ENCODE peak calls at places on chromosome 13, in seven cellular contexts. O, L, Y, N, V, J and X are unnamed samples.

GRCh38 chr13:84121456-84121855 is 239.2 kb upstream of the SLITRK1 start:
- DNase-seq in O (no peak), L (no peak), Y (no peak), N (no peak), V (no peak), J (no peak), X (no peak)

GRCh38 chr13:21526707-21527454 is 67.8 kb upstream of the ZDHHC20 start:
- DNase-seq in O (no peak), L (no peak), Y (no peak), N (no peak), V (no peak), J (no peak), X (no peak)

GRCh38 chr13:44806841-44807240 is 182.4 kb downstream of the NUFIP1 start:
- DNase-seq in O (no peak), L (no peak), Y (no peak), N (peak), V (no peak), J (no peak), X (no peak)

GRCh38 chr13:47555235-47555634 is 445.8 kb downstream of the SUCLA2 start:
- DNase-seq in O (peak), L (no peak), Y (no peak), N (no peak), V (peak), J (peak), X (no peak)

GRCh38 chr13:78029891-78030290 is 111.3 kb upstream of the EDNRB start:
- DNase-seq in O (no peak), L (no peak), Y (no peak), N (no peak), V (peak), J (no peak), X (no peak)

GRCh38 chr13:84983321-84983720 is 815.9 kb downstream of the SLITRK6 start:
- DNase-seq in O (no peak), L (no peak), Y (no peak), N (no peak), V (no peak), J (no peak), X (no peak)

GRCh38 chr13:74528751-74529513 is 394.7 kb upstream of the KLF12 start:
- DNase-seq in O (peak), L (no peak), Y (no peak), N (no peak), V (no peak), J (peak), X (no peak)

GRCh38 chr13:74046461-74046860 is 87.7 kb downstream of the KLF12 start:
- DNase-seq in O (no peak), L (no peak), Y (no peak), N (no peak), V (no peak), J (peak), X (no peak)

GRCh38 chr13:71867101-71867814 is at the start of gene DACH1:
- DNase-seq in O (peak), L (peak), Y (peak), N (no peak), V (peak), J (peak), X (peak)

GRCh38 chr13:39779337-39780270 is 124.1 kb downstream of the COG6 start:
- DNase-seq in O (peak), L (no peak), Y (no peak), N (no peak), V (peak), J (peak), X (no peak)

GRCh38 chr13:90302113-90302512 is 1045.4 kb upstream of the MIR17HG start:
- DNase-seq in O (no peak), L (no peak), Y (no peak), N (no peak), V (peak), J (peak), X (no peak)

GRCh38 chr13:105139380-105140285 is 1395.8 kb downstream of the EFNB2 start:
- DNase-seq in O (no peak), L (no peak), Y (no peak), N (peak), V (peak), J (no peak), X (no peak)

GRCh38 chr13:88649855-88650254 is 978.7 kb downstream of the SLITRK5 start:
- DNase-seq in O (no peak), L (no peak), Y (no peak), N (no peak), V (no peak), J (no peak), X (no peak)

GRCh38 chr13:77720988-77721387 is 23.5 kb downstream of the SLAIN1 start:
- DNase-seq in O (no peak), L (no peak), Y (no peak), N (no peak), V (no peak), J (no peak), X (no peak)

GRCh38 chr13:45180713-45181601 is 19.9 kb downstream of the KCTD4 start:
- DNase-seq in O (peak), L (no peak), Y (no peak), N (no peak), V (peak), J (peak), X (no peak)

GRCh38 chr13:78121459-78122348 is 203.1 kb upstream of the EDNRB start:
- DNase-seq in O (peak), L (peak), Y (peak), N (peak), V (peak), J (peak), X (peak)

GRCh38 chr13:95296326-95296939 is 4.8 kb downstream of the ABCC4 start:
- DNase-seq in O (peak), L (no peak), Y (no peak), N (no peak), V (peak), J (peak), X (no peak)

GRCh38 chr13:102049853-102050252 is 352.0 kb downstream of the FGF14 start:
- DNase-seq in O (no peak), L (no peak), Y (no peak), N (no peak), V (no peak), J (no peak), X (no peak)